ENCODE peak calls at places on chromosomes 4 and X, in eight cellular contexts. J, X, T, G, N, Z, M and P are unnamed samples.

GRCh38 chr4:52076731-52077130 is 25.6 kb downstream of the SPATA18 start:
- DNase-seq in N (no peak), J (no peak), T (no peak), G (peak), X (peak), M (no peak), Z (no peak), P (no peak)

GRCh38 chr4:169484485-169484884 is 127.9 kb downstream of the NEK1 start:
- DNase-seq in N (no peak), T (no peak), J (no peak), X (no peak), G (no peak), Z (no peak), M (no peak), P (no peak)

GRCh38 chr4:7004331-7004730 is 38.8 kb upstream of the TADA2B start:
- DNase-seq in X (no peak), Z (no peak), N (no peak), M (no peak), T (no peak), J (no peak), G (no peak), P (no peak)

GRCh38 chr4:124409044-124409443 is 303.5 kb downstream of the ANKRD50 start:
- DNase-seq in J (no peak), G (no peak), T (no peak), Z (no peak), X (no peak), N (no peak), M (no peak), P (no peak)

GRCh38 chr4:153409412-153409811 is 56.7 kb upstream of the TMEM131L start:
- DNase-seq in M (no peak), T (no peak), J (no peak), X (no peak), N (no peak), G (no peak), Z (no peak), P (no peak)

GRCh38 chrX:69282893-69283690 is 117.8 kb upstream of the PJA1 start:
- DNase-seq in M (no peak), Z (no peak), J (no peak), G (no peak), T (no peak), X (no peak), N (no peak), P (no peak)

GRCh38 chr4:105453550-105454201 is 20.2 kb downstream of the PPA2 start:
- DNase-seq in Z (no peak), T (no peak), M (no peak), J (no peak), G (peak), N (no peak), X (no peak), P (no peak)

GRCh38 chr4:168451744-168452394 is 28.4 kb downstream of the DDX60L start:
- DNase-seq in J (no peak), N (no peak), X (no peak), M (no peak), G (no peak), T (no peak), Z (no peak), P (no peak)

GRCh38 chrX:53263597-53264094 is 17.7 kb downstream of the IQSEC2 start:
- DNase-seq in T (no peak), M (no peak), J (no peak), Z (no peak), X (no peak), N (no peak), G (no peak), P (no peak)

GRCh38 chrX:151981129-151981528 is 6.7 kb upstream of the GABRE start:
- DNase-seq in T (no peak), Z (no peak), X (no peak), G (no peak), N (no peak), M (no peak), J (no peak), P (no peak)

GRCh38 chr4:16908377-16909021 is 10.1 kb upstream of the LDB2 start:
- DNase-seq in G (peak), M (no peak), J (no peak), T (no peak), N (no peak), X (no peak), Z (no peak), P (no peak)

GRCh38 chr4:131296192-131296591 is 1852.9 kb upstream of the PCDH10 start:
- DNase-seq in M (no peak), G (no peak), T (no peak), Z (no peak), X (no peak), N (no peak), J (no peak), P (no peak)

GRCh38 chr4:40564004-40564403 is 65.7 kb downstream of the RBM47 start:
- DNase-seq in N (no peak), T (no peak), G (no peak), M (no peak), Z (peak), X (no peak), J (no peak), P (no peak)

GRCh38 chr4:722851-723360 is 17.3 kb downstream of the PCGF3 start:
- DNase-seq in N (no peak), M (no peak), J (no peak), T (no peak), G (no peak), Z (no peak), X (no peak), P (no peak)
- H3K27ac ChIP-seq in N (no peak), M (no peak), J (no peak), T (no peak), G (no peak), Z (no peak), X (no peak), P (no peak)

GRCh38 chr4:14848210-14848609 is 154.1 kb upstream of the CPEB2 start:
- DNase-seq in T (no peak), Z (no peak), M (no peak), X (no peak), N (no peak), J (no peak), G (no peak), P (no peak)
- H3K27ac ChIP-seq in T (no peak), Z (no peak), M (no peak), X (no peak), N (no peak), J (no peak), G (no peak), P (no peak)

GRCh38 chr4:76984127-76984526 is 34.6 kb downstream of the SEPTIN11 start:
- DNase-seq in M (no peak), T (peak), G (no peak), J (no peak), X (no peak), Z (no peak), N (no peak), P (no peak)

GRCh38 chr4:76987685-76988084 is 38.1 kb downstream of the SEPTIN11 start:
- DNase-seq in G (no peak), T (no peak), N (no peak), M (no peak), X (no peak), J (no peak), Z (no peak), P (no peak)

GRCh38 chr4:76982638-76983579 is 33.4 kb downstream of the SEPTIN11 start:
- DNase-seq in T (no peak), X (no peak), M (no peak), N (no peak), Z (no peak), J (no peak), G (no peak), P (no peak)

GRCh38 chr4:76987153-76987562 is 37.6 kb downstream of the SEPTIN11 start:
- DNase-seq in J (peak), M (no peak), G (peak), Z (peak), T (peak), X (peak), N (no peak), P (no peak)

GRCh38 chr4:76984788-76985211 is 35.2 kb downstream of the SEPTIN11 start:
- DNase-seq in J (peak), T (peak), M (no peak), N (no peak), X (peak), Z (peak), G (no peak), P (no peak)
- H3K27ac ChIP-seq in J (no peak), T (peak), M (no peak), N (no peak), X (peak), Z (peak), G (no peak), P (no peak)

GRCh38 chrX:78327370-78328048 is at the start of gene CYSLTR1:
- DNase-seq in X (no peak), T (no peak), J (no peak), Z (no peak), G (no peak), N (no peak), M (no peak), P (no peak)
- H3K27ac ChIP-seq in X (no peak), T (no peak), J (no peak), Z (no peak), G (no peak), N (no peak), M (peak), P (no peak)

GRCh38 chrX:150512426-150512825 is 56.0 kb upstream of the MTM1 start:
- DNase-seq in M (no peak), X (no peak), T (no peak), N (no peak), J (no peak), Z (no peak), G (no peak), P (no peak)

GRCh38 chrX:150514462-150514861 is 54.0 kb upstream of the MTM1 start:
- DNase-seq in J (no peak), N (no peak), G (no peak), M (no peak), X (no peak), Z (no peak), T (no peak), P (no peak)

GRCh38 chrX:150515801-150516200 is 52.6 kb upstream of the MTM1 start:
- DNase-seq in Z (no peak), G (no peak), M (no peak), X (no peak), J (no peak), N (no peak), T (no peak), P (no peak)

GRCh38 chrX:150513564-150513963 is 54.9 kb upstream of the MTM1 start:
- DNase-seq in T (no peak), N (no peak), Z (no peak), G (no peak), X (no peak), J (no peak), M (no peak), P (no peak)

GRCh38 chrX:150517303-150517896 is 51.0 kb upstream of the MTM1 start:
- DNase-seq in X (no peak), N (no peak), T (no peak), Z (peak), M (no peak), J (no peak), G (no peak), P (no peak)
- H3K27ac ChIP-seq in X (no peak), N (no peak), T (peak), Z (no peak), M (no peak), J (no peak), G (no peak), P (no peak)

GRCh38 chr4:2954358-2955185 is 8.6 kb downstream of the NOP14 start:
- DNase-seq in M (peak), N (peak), J (no peak), T (no peak), Z (no peak), G (peak), X (no peak), P (no peak)
- H3K27ac ChIP-seq in M (peak), N (no peak), J (no peak), T (no peak), Z (no peak), G (no peak), X (no peak), P (no peak)

GRCh38 chr4:148216866-148217814 is 225.1 kb downstream of the NR3C2 start:
- DNase-seq in X (no peak), N (peak), M (no peak), Z (no peak), T (no peak), J (peak), G (no peak), P (no peak)
- H3K27ac ChIP-seq in X (peak), N (peak), M (peak), Z (peak), T (no peak), J (no peak), G (no peak), P (no peak)

DNA sequence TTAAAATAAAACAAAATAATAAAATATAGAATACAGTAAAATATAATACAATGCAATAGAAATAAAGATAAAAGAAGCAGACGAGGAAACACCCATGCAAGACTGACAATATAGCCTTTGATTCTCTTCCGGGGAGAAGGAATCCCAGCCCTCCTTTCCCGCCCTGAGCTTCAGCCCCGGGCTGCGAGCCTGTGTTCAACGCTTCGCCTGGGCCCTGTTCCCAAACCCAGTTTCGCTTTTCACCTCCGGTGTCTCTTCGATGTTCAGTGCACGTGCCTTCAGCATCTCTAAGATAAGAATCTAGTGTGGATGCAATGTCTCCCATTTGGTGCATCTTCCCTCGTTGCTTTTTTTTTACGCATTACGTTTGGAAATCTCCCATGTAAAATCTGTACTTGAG is 38.4 kb upstream of the ARSD start:
- DNase-seq in Z (no peak), J (no peak), G (no peak), X (no peak), N (no peak), T (no peak), M (no peak), P (no peak)
- H3K27ac ChIP-seq in Z (no peak), J (no peak), G (no peak), X (no peak), N (no peak), T (no peak), M (no peak), P (no peak)